ENCODE peak calls at places on chromosome 3, in six cellular contexts. One of them, this sample, is unnamed. For H3K4me1, the result is how much of the 10 kb centered on the place peaks cover.

GRCh38 chr3:192642651-192643050 is 84.7 kb downstream of the FGF12 start:
- DNase-seq in IMR-90: no peak
- DNase-seq in mesendoderm: no peak
- DNase-seq in H1: no peak
- DNase-seq in H9: no peak
- DNase-seq in neuronal stem cell: no peak
- DNase-seq in this sample: no peak

GRCh38 chr3:43394071-43394501 is 107.7 kb downstream of the SNRK start:
- DNase-seq in IMR-90: peak
- DNase-seq in mesendoderm: peak
- DNase-seq in H1: no peak
- DNase-seq in H9: no peak
- DNase-seq in neuronal stem cell: no peak
- DNase-seq in this sample: peak

GRCh38 chr3:27507111-27507510 is 22.9 kb upstream of the SLC4A7 start:
- DNase-seq in IMR-90: peak
- DNase-seq in mesendoderm: no peak
- DNase-seq in H1: no peak
- DNase-seq in H9: no peak
- DNase-seq in neuronal stem cell: no peak
- DNase-seq in this sample: no peak

GRCh38 chr3:161770532-161771386 is 274.2 kb downstream of the OTOL1 start:
- DNase-seq in IMR-90: no peak
- DNase-seq in mesendoderm: no peak
- DNase-seq in H1: no peak
- DNase-seq in H9: no peak
- DNase-seq in neuronal stem cell: no peak
- DNase-seq in this sample: no peak

GRCh38 chr3:106428565-106428994 is 559.8 kb upstream of the CBLB start:
- DNase-seq in IMR-90: peak
- DNase-seq in mesendoderm: peak
- DNase-seq in H1: no peak
- DNase-seq in H9: no peak
- DNase-seq in neuronal stem cell: no peak
- DNase-seq in this sample: peak

GRCh38 chr3:84904819-84905555 is 53.8 kb upstream of the CADM2 start:
- DNase-seq in IMR-90: no peak
- DNase-seq in mesendoderm: no peak
- DNase-seq in H1: peak
- DNase-seq in H9: peak
- DNase-seq in neuronal stem cell: no peak
- DNase-seq in this sample: no peak

GRCh38 chr3:127697531-127698240 is 24.9 kb downstream of the ABTB1 start:
- DNase-seq in IMR-90: peak
- DNase-seq in mesendoderm: peak
- DNase-seq in H1: peak
- DNase-seq in H9: peak
- DNase-seq in neuronal stem cell: peak
- DNase-seq in this sample: peak

GRCh38 chr3:171770689-171771620 is 39.3 kb downstream of the PLD1 start:
- DNase-seq in IMR-90: peak
- DNase-seq in mesendoderm: peak
- DNase-seq in H1: no peak
- DNase-seq in H9: peak
- DNase-seq in neuronal stem cell: no peak
- DNase-seq in this sample: peak

GRCh38 chr3:46017720-46018119 is 9.6 kb downstream of the XCR1 start:
- DNase-seq in IMR-90: no peak
- DNase-seq in mesendoderm: no peak
- DNase-seq in H1: peak
- DNase-seq in H9: no peak
- DNase-seq in neuronal stem cell: no peak
- DNase-seq in this sample: peak

GRCh38 chr3:152269423-152270144 is 855 bp downstream of the MBNL1 start:
- DNase-seq in IMR-90: peak
- DNase-seq in mesendoderm: peak
- DNase-seq in H1: no peak
- DNase-seq in H9: peak
- DNase-seq in neuronal stem cell: no peak
- DNase-seq in this sample: peak

GRCh38 chr3:172647823-172648222 is 63.0 kb downstream of the NCEH1 start:
- DNase-seq in IMR-90: no peak
- DNase-seq in mesendoderm: no peak
- DNase-seq in H1: no peak
- DNase-seq in H9: no peak
- DNase-seq in neuronal stem cell: no peak
- DNase-seq in this sample: no peak

GRCh38 chr3:117553461-117553860 is 843.9 kb downstream of the TUSC7 start:
- DNase-seq in IMR-90: peak
- DNase-seq in mesendoderm: peak
- DNase-seq in H1: no peak
- DNase-seq in H9: no peak
- DNase-seq in neuronal stem cell: no peak
- DNase-seq in this sample: peak

GRCh38 chr3:170910542-170910941 is 2.1 kb upstream of the EIF5A2 start:
- DNase-seq in IMR-90: no peak
- DNase-seq in mesendoderm: no peak
- DNase-seq in H1: no peak
- DNase-seq in H9: no peak
- DNase-seq in neuronal stem cell: no peak
- DNase-seq in this sample: no peak

GRCh38 chr3:152183473-152183872 is 85.3 kb upstream of the MBNL1 start:
- DNase-seq in IMR-90: peak
- DNase-seq in mesendoderm: peak
- DNase-seq in H1: peak
- DNase-seq in H9: peak
- DNase-seq in neuronal stem cell: peak
- DNase-seq in this sample: peak

GRCh38 chr3:155404486-155404885 is 111.0 kb upstream of the STRIT1 start:
- DNase-seq in IMR-90: no peak
- DNase-seq in mesendoderm: no peak
- DNase-seq in H1: no peak
- DNase-seq in H9: no peak
- DNase-seq in neuronal stem cell: no peak
- DNase-seq in this sample: no peak

GRCh38 chr3:138950006-138950644 is 3.1 kb downstream of the FOXL2NB start:
- DNase-seq in IMR-90: peak
- DNase-seq in mesendoderm: peak
- DNase-seq in H1: peak
- DNase-seq in H9: peak
- DNase-seq in neuronal stem cell: no peak
- DNase-seq in this sample: peak

GRCh38 chr3:189712906-189713483 is 81.8 kb downstream of the TP63 start:
- DNase-seq in IMR-90: peak
- DNase-seq in mesendoderm: no peak
- DNase-seq in H1: no peak
- DNase-seq in H9: no peak
- DNase-seq in neuronal stem cell: no peak
- DNase-seq in this sample: peak

GRCh38 chr3:12224181-12225147 is 64.4 kb upstream of the PPARG start:
- DNase-seq in IMR-90: peak
- DNase-seq in mesendoderm: peak
- DNase-seq in H1: no peak
- DNase-seq in H9: no peak
- DNase-seq in neuronal stem cell: no peak
- DNase-seq in this sample: peak

GRCh38 chr3:108125550-108126071 is 34.8 kb upstream of the CD47 start:
- DNase-seq in IMR-90: no peak
- DNase-seq in mesendoderm: no peak
- DNase-seq in H1: no peak
- DNase-seq in H9: no peak
- DNase-seq in neuronal stem cell: no peak
- DNase-seq in this sample: no peak

GRCh38 chr3:25281041-25281842 is 146.8 kb upstream of the RARB start:
- DNase-seq in IMR-90: no peak
- DNase-seq in mesendoderm: peak
- DNase-seq in H1: no peak
- DNase-seq in H9: no peak
- DNase-seq in neuronal stem cell: no peak
- DNase-seq in this sample: no peak

GRCh38 chr3:141412087-141412935 is 44.0 kb downstream of the ZBTB38 start:
- DNase-seq in IMR-90: peak
- DNase-seq in mesendoderm: peak
- DNase-seq in H1: no peak
- DNase-seq in H9: no peak
- DNase-seq in neuronal stem cell: no peak
- DNase-seq in this sample: peak

GRCh38 chr3:160400048-160400630 is 689 bp downstream of the SMC4 start:
- DNase-seq in IMR-90: peak
- DNase-seq in mesendoderm: no peak
- DNase-seq in H1: no peak
- DNase-seq in H9: peak
- DNase-seq in neuronal stem cell: no peak
- DNase-seq in this sample: peak

GRCh38 chr3:37591130-37591865 is 270.4 kb upstream of the CTDSPL start:
- DNase-seq in IMR-90: no peak
- DNase-seq in mesendoderm: no peak
- DNase-seq in H1: no peak
- DNase-seq in H9: no peak
- DNase-seq in neuronal stem cell: no peak
- DNase-seq in this sample: peak

GRCh38 chr3:58306662-58307286 is 454 bp downstream of the HTD2 start:
- DNase-seq in IMR-90: peak
- DNase-seq in mesendoderm: peak
- DNase-seq in H1: peak
- DNase-seq in H9: peak
- DNase-seq in neuronal stem cell: no peak
- DNase-seq in this sample: peak
- H4K8ac ChIP-seq in IMR-90: peak
- H4K8ac ChIP-seq in mesendoderm: no peak
- H4K8ac ChIP-seq in H1: peak
- H4K8ac ChIP-seq in H9: no peak
- H4K8ac ChIP-seq in neuronal stem cell: no peak
- H4K8ac ChIP-seq in this sample: peak

GRCh38 chr3:57064615-57065014 is 4.2 kb downstream of the SPATA12 start:
- DNase-seq in IMR-90: no peak
- DNase-seq in mesendoderm: no peak
- DNase-seq in H1: no peak
- DNase-seq in H9: no peak
- DNase-seq in neuronal stem cell: no peak
- DNase-seq in this sample: no peak

GRCh38 chr3:57068437-57069089 is 8.1 kb downstream of the SPATA12 start:
- DNase-seq in IMR-90: peak
- DNase-seq in mesendoderm: no peak
- DNase-seq in H1: no peak
- DNase-seq in H9: no peak
- DNase-seq in neuronal stem cell: no peak
- DNase-seq in this sample: peak

GRCh38 chr3:57065588-57065987 is 5.1 kb downstream of the SPATA12 start:
- DNase-seq in IMR-90: peak
- DNase-seq in mesendoderm: peak
- DNase-seq in H1: no peak
- DNase-seq in H9: peak
- DNase-seq in neuronal stem cell: no peak
- DNase-seq in this sample: peak

GRCh38 chr3:57069471-57070010 is 9.1 kb downstream of the SPATA12 start:
- DNase-seq in IMR-90: no peak
- DNase-seq in mesendoderm: no peak
- DNase-seq in H1: no peak
- DNase-seq in H9: no peak
- DNase-seq in neuronal stem cell: no peak
- DNase-seq in this sample: no peak

DNA sequence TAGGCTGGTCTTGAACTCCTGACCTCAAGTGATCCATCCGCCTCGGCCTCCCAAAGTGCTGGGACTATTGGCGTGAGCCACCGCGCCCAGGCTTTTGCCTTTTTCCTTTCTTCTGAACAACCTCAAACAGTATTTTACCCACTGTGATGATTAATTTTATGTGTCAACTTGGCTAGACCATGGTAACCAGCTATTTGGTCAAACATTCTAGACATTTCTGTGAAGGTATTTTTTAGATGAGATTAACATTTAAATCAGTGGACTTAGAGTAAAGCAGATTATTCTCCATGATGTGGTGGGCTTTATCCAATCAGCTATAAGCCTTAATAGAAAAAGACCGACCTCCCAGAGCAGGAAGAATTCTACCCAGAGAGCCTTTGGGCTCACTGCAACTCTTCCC is 6.0 kb downstream of the SPATA12 start:
- DNase-seq in IMR-90: no peak
- DNase-seq in mesendoderm: no peak
- DNase-seq in H1: no peak
- DNase-seq in H9: no peak
- DNase-seq in neuronal stem cell: no peak
- DNase-seq in this sample: no peak
- H3K4me1 ChIP-seq in IMR-90: under half
- H3K4me1 ChIP-seq in mesendoderm: under half
- H3K4me1 ChIP-seq in H1: under half
- H3K4me1 ChIP-seq in H9: under half
- H3K4me1 ChIP-seq in neuronal stem cell: under half
- H3K4me1 ChIP-seq in this sample: under half

DNA sequence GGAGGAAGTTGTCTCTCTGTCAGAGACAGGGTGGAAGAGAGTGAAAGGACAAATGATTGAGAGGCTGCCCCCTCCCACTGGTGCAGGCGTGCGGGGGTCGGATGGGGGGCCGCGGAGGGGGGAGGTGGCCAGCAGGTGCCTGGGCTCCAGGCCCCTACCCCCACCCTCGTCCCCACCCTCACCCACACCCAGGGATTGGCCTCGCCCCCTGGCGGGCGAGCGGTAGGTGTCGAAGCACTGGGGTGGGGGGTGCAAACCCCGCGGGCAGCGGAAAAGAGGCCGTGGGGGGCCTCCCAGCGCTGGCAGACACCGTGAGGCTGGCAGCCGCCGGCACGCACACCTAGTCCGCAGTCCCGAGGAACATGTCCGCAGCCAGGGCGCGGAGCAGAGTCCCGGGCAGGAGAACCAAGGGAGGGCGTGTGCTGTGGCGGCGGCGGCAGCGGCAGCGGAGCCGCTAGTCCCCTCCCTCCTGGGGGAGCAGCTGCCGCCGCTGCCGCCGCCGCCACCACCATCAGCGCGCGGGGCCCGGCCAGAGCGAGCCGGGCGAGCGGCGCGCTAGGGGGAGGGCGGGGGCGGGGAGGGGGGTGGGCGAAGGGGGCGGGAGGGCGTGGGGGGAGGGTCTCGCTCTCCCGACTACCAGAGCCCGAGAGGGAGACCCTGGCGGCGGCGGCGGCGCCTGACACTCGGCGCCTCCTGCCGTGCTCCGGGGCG is at the start of gene KAT2B:
- DNase-seq in IMR-90: peak
- DNase-seq in mesendoderm: peak
- DNase-seq in H1: peak
- DNase-seq in H9: peak
- DNase-seq in neuronal stem cell: peak
- DNase-seq in this sample: peak
- H4K8ac ChIP-seq in IMR-90: no peak
- H4K8ac ChIP-seq in mesendoderm: no peak
- H4K8ac ChIP-seq in H1: no peak
- H4K8ac ChIP-seq in H9: no peak
- H4K8ac ChIP-seq in neuronal stem cell: no peak
- H4K8ac ChIP-seq in this sample: peak

DNA sequence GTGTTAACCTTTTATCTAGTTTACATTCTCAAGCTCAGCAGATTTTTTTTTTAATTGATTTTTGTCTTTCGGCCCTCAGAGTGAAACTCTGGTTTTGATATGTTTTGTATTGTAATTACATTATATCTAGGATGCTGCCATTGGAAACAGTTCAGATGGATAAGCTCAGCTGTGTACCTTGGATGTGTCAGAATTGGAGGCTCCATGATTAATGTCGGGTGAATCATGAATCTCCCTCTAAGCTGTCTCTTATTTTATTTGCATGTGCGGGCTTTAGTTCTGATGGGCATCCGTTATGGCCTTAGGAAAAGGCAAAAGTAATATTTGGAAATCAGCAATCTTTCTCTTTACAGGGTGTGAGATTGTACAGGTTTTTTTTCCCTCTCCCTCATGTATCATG is 4.2 kb downstream of the PTPRG start:
- DNase-seq in IMR-90: peak
- DNase-seq in mesendoderm: no peak
- DNase-seq in H1: no peak
- DNase-seq in H9: no peak
- DNase-seq in neuronal stem cell: no peak
- DNase-seq in this sample: no peak
- H3K4me1 ChIP-seq in IMR-90: under half
- H3K4me1 ChIP-seq in mesendoderm: under half
- H3K4me1 ChIP-seq in H1: under half
- H3K4me1 ChIP-seq in H9: under half
- H3K4me1 ChIP-seq in neuronal stem cell: under half
- H3K4me1 ChIP-seq in this sample: under half